ENCODE peak calls at places on chromosome 13, in five cellular contexts. J, T, Q, R and W are unnamed samples.

GRCh38 chr13:113205428-113205931 is 3.0 kb downstream of the PCID2 start:
- DNase-seq in J (no peak), T (no peak), Q (no peak), R (no peak), W (no peak)

GRCh38 chr13:96824110-96824509 is 170.2 kb downstream of the OXGR1 start:
- DNase-seq in J (no peak), T (no peak), Q (no peak), R (no peak), W (no peak)

GRCh38 chr13:49649244-49649962 is 21.1 kb downstream of the ARL11 start:
- DNase-seq in J (peak), T (no peak), Q (no peak), R (peak), W (no peak)

GRCh38 chr13:20191902-20192469 is 752 bp downstream of the GJB2 start:
- DNase-seq in J (no peak), T (no peak), Q (no peak), R (peak), W (no peak)

GRCh38 chr13:99978781-99979452 is 2.7 kb upstream of the ZIC2 start:
- DNase-seq in J (no peak), T (no peak), Q (no peak), R (no peak), W (no peak)

GRCh38 chr13:33744589-33745369 is 73.2 kb upstream of the RFC3 start:
- DNase-seq in J (peak), T (no peak), Q (peak), R (no peak), W (no peak)

GRCh38 chr13:37995052-37995451 is 125.5 kb upstream of the TRPC4 start:
- DNase-seq in J (peak), T (no peak), Q (peak), R (no peak), W (no peak)

GRCh38 chr13:40974460-40975407 is 44.4 kb downstream of the ELF1 start:
- DNase-seq in J (peak), T (peak), Q (no peak), R (peak), W (no peak)